ENCODE peak calls at places on chromosomes 2 and 18, in seven cellular contexts. J is omental fat pad, M is left lung, G is fibroblast of lung, V is astrocyte of the spinal cord, A is NB4, C is glutamatergic neuron. I is an unnamed sample.

GRCh38 chr2:172102858-172103359 is at the start of gene DLX2:
- DNase-seq in J (peak), M (peak), G (peak), V (peak), A (peak), C (peak), I (peak)

GRCh38 chr2:222866358-222866960 is 5.6 kb downstream of the ACSL3 start:
- DNase-seq in J (no peak), M (no peak), G (no peak), V (no peak), A (no peak), C (no peak), I (no peak)

GRCh38 chr2:191114403-191114886 is 36.3 kb downstream of the STAT4 start:
- DNase-seq in J (no peak), M (no peak), G (no peak), V (no peak), A (peak), C (no peak), I (no peak)

GRCh38 chr18:23662309-23663263 is at the start of gene ANKRD29:
- DNase-seq in J (no peak), M (peak), G (peak), V (peak), A (peak), C (peak), I (peak)

GRCh38 chr2:118224144-118224887 is 136.0 kb downstream of the INSIG2 start:
- DNase-seq in J (no peak), M (no peak), G (peak), V (peak), A (peak), C (peak), I (peak)

GRCh38 chr2:2600466-2600865 is 269.4 kb upstream of the MYT1L start:
- DNase-seq in J (no peak), M (no peak), G (no peak), V (no peak), A (no peak), C (no peak), I (no peak)

GRCh38 chr2:39849982-39850526 is 71.0 kb upstream of the THUMPD2 start:
- DNase-seq in J (no peak), M (no peak), G (no peak), V (no peak), A (no peak), C (no peak), I (no peak)

GRCh38 chr2:8003462-8004075 is 678.3 kb upstream of the ID2 start:
- DNase-seq in J (no peak), M (peak), G (peak), V (peak), A (peak), C (no peak), I (no peak)

GRCh38 chr2:206260427-206261012 is 13.9 kb upstream of the ZDBF2 start:
- DNase-seq in J (no peak), M (no peak), G (peak), V (no peak), A (peak), C (no peak), I (peak)

GRCh38 chr2:146244131-146244530 is 1600.7 kb upstream of the ACVR2A start:
- DNase-seq in J (no peak), M (no peak), G (no peak), V (no peak), A (no peak), C (no peak), I (no peak)

GRCh38 chr2:79723830-79724229 is 211.0 kb downstream of the CTNNA2 start:
- DNase-seq in J (no peak), M (no peak), G (peak), V (peak), A (no peak), C (no peak), I (no peak)

GRCh38 chr2:240435457-240435954 is at the start of gene GPC1:
- DNase-seq in J (no peak), M (peak), G (peak), V (peak), A (no peak), C (peak), I (peak)

GRCh38 chr2:200039847-200040246 is 84.5 kb downstream of the MAIP1 start:
- DNase-seq in J (no peak), M (no peak), G (peak), V (peak), A (no peak), C (no peak), I (no peak)

GRCh38 chr2:64453710-64454315 is at the start of gene LGALSL:
- DNase-seq in J (peak), M (peak), G (peak), V (peak), A (peak), C (peak), I (peak)

GRCh38 chr2:178928077-178928476 is 120.9 kb upstream of the TTN start:
- DNase-seq in J (no peak), M (no peak), G (no peak), V (no peak), A (no peak), C (no peak), I (no peak)

GRCh38 chr18:70128271-70128670 is 77.2 kb downstream of the RTTN start:
- DNase-seq in J (no peak), M (no peak), G (no peak), V (no peak), A (no peak), C (no peak), I (no peak)

GRCh38 chr2:97688062-97688827 is 18.7 kb downstream of the C2orf92 start:
- DNase-seq in J (no peak), M (no peak), G (no peak), V (no peak), A (no peak), C (no peak), I (no peak)

GRCh38 chr2:46299365-46300263 is 2.4 kb downstream of the EPAS1 start:
- DNase-seq in J (peak), M (peak), G (peak), V (peak), A (peak), C (peak), I (peak)

GRCh38 chr2:237500681-237501424 is 13.8 kb downstream of the MLPH start:
- DNase-seq in J (no peak), M (no peak), G (peak), V (peak), A (peak), C (no peak), I (no peak)

GRCh38 chr2:197925204-197925603 is 120.8 kb downstream of the PLCL1 start:
- DNase-seq in J (no peak), M (no peak), G (no peak), V (no peak), A (no peak), C (no peak), I (no peak)

DNA sequence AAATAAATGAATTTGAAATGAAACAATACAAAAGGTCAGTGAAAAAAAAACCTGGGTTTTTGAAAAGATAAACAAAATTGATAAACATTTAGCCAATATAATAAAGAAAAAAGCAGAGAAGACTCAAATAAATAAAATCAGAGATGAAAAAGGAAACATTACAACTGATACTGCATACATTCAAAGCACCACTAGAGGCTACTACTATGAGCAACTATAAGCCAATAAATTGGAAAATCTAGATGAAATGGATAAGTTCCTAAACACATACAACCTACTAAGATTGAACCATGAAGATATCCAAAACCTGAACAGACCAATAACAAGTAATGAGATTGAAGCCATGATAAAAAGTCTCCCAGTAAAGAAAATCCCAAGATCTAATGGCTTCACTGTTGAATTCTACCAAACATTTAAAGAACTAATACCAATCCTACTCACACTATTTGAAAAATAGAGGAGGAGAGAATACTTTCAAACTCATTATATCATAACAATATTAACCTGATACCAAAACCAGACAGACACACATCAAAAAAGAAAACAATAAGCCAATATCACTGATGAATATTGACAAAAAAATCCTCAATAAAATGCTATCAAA is 80.8 kb upstream of the CERS6 start:
- DNase-seq in J (no peak), M (no peak), G (no peak), V (no peak), A (no peak), C (no peak), I (no peak)
- TF ChIP-seq CTCF in J (no peak), M (no peak), G (peak), V (peak), A (peak), C (peak), I (peak)

DNA sequence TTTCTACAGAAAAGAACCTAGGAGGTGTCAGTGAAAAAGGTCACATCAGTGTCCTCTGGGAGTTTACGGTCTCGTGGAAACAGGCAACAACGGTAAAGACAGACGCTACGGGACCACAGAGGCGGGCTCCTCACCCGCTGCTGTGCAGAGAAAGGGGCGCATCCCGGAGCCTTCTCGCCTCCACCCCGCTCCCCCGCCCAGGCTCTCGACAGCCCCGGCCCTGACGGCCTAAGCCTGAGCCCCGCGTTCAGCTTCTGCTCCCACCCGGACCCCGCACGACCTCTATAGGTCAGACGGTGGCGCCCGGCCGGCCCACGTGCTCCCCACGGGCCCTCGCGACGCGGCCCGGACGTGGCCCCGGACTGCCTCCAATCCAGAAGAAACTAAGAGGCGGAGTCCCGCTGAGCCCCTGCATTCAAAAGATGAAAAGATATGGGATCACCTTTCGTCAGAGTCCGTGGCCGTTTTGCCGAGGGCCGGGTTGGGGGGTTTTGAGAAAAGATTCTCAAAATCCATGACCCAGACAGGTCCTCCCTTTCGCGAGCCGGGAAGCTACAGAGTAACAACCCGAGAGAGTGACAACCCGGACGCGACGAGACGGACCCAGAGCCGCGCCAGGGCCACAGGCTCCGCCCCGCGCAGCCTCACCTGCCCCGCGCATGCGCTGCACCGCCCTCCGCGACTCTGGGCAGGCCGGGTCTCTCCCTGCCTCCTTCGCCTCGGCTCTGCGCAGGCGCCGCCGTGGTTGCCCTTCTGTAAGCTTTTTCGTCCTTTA is at the start of gene ZC3H8:
- DNase-seq in J (peak), M (peak), G (peak), V (peak), A (peak), C (peak), I (peak)
- TF ChIP-seq CTCF in J (no peak), M (no peak), G (no peak), V (no peak), A (no peak), C (no peak), I (no peak)

DNA sequence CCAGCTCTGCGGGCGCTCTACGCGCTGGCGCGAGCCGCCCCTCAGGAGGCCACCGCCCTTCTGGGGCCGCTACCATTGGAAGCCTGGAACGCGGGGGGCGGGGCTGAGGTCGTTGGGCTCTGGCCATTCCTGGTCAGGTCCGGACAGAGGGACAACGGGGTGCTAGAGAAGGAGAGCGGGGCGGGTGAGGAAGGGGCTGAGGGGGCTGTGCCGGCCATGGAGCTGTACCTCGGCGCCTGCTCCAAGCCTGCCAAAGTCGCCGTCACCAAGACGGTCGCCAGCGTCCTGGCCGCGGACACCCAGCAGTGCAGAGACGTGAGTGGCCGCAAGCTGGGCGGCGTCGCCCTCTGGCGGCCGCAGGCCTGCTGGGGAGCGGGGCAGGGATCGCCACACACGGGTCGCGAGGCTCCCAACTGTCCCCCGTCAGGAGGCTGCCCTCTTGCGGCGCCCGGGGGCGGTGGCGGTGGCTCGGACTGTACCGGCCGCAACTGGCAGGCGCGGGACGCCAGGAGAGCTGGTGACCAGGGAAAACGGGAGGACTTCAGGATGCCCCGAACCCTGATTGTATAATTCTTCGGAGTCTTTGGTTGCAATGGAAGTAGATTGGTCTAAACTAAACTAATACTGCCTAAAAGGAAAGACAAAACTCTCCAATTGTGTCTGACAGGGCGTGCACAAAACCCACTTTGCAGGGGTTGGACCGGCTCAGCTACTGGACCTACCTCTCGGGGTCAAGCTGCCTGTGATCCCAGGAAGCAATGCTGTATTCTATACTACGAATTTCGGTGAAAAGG is at the start of gene FSIP2:
- DNase-seq in J (no peak), M (peak), G (peak), V (peak), A (peak), C (peak), I (peak)
- TF ChIP-seq CTCF in J (no peak), M (peak), G (peak), V (peak), A (peak), C (peak), I (peak)

GRCh38 chr18:46481048-46481846 is 175.8 kb downstream of the LOXHD1 start:
- DNase-seq in J (no peak), M (no peak), G (peak), V (peak), A (peak), C (peak), I (peak)
- TF ChIP-seq CTCF in J (no peak), M (peak), G (peak), V (peak), A (peak), C (peak), I (peak)

DNA sequence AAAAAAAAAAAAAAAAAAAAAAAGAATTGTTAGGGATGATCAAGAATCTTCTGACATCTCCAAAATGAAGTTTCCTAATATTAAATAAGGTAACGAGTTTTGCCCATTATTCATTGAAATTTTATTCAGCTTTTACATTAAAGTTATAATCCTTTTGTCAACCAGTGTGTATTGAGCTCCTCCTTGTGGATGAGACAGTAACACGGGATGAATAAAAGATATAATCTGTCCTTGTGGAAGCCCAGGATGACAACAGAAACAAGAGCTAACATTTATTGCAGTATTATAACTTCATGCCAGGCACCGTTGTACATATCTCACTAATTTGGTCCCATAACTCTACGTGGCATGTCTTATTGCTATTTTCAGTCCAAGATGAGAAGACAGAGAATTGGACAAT is 33.4 kb upstream of the SERPINB7 start:
- DNase-seq in J (no peak), M (no peak), G (no peak), V (peak), A (peak), C (no peak), I (no peak)
- TF ChIP-seq CTCF in J (no peak), M (no peak), G (peak), V (peak), A (no peak), C (no peak), I (no peak)

DNA sequence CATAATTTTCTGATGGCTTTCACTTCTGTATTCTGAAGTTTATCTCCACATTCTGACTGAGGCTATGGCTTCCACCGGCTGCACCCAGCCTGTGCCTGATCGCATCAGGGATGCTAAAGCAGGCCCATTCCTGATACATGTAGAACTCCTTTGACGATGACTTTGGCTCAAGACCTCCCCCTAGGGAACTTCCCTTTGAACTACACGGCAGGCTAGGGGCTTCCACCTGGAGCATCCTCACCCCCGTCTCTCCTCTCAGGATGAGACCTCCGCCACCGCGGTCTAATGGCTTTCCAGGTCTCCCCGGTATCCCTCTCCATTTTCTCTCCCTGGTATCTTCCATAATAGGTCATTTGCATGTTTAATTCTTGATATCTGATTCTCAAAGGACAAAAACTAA is 214.9 kb upstream of the CHST9 start:
- DNase-seq in J (no peak), M (no peak), G (no peak), V (no peak), A (peak), C (no peak), I (peak)
- TF ChIP-seq CTCF in J (no peak), M (no peak), G (no peak), V (peak), A (peak), C (no peak), I (peak)

DNA sequence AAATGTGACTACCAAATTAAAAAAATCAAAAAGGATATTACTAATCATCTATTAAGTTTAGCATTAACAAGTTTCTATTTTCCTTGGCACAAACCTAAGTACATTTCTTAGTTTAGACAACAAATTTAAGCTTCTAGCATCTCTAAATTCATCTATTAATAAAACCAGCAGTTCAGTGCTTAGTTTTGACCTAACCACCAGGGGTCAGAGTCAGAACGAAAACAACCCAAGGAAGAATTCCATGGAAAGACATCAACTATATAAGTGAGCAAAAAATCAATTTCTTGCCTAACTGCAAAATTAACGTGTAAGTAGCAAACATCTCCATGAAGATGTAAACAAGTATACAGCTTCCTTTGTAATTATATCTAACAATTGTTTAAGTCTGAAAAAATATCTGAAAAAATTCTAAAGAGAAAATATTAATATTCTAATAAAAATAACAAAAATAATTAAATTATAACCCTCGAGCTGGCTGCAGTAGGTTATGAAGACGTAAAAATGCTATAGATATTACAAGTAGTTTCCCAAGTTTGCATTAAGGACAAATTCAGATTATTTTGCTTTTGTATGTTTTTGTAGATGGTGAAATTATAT is 83.7 kb downstream of the CERKL start:
- DNase-seq in J (no peak), M (no peak), G (peak), V (peak), A (peak), C (no peak), I (peak)
- TF ChIP-seq CTCF in J (no peak), M (no peak), G (peak), V (peak), A (peak), C (peak), I (peak)

GRCh38 chr2:17867133-17867532 is 11.3 kb upstream of the KCNS3 start:
- DNase-seq in J (no peak), M (no peak), G (peak), V (no peak), A (no peak), C (no peak), I (no peak)

GRCh38 chr2:17864676-17865075 is 13.8 kb upstream of the KCNS3 start:
- DNase-seq in J (no peak), M (no peak), G (no peak), V (no peak), A (no peak), C (no peak), I (no peak)

GRCh38 chr2:17871639-17872038 is 6.8 kb upstream of the KCNS3 start:
- DNase-seq in J (no peak), M (no peak), G (no peak), V (no peak), A (no peak), C (no peak), I (no peak)

GRCh38 chr2:17873021-17873420 is 5.4 kb upstream of the KCNS3 start:
- DNase-seq in J (no peak), M (no peak), G (no peak), V (no peak), A (no peak), C (no peak), I (no peak)

GRCh38 chr2:17869128-17869527 is 9.3 kb upstream of the KCNS3 start:
- DNase-seq in J (no peak), M (no peak), G (peak), V (no peak), A (no peak), C (no peak), I (no peak)
- TF ChIP-seq CTCF in J (no peak), M (no peak), G (no peak), V (no peak), A (no peak), C (no peak), I (no peak)

GRCh38 chr2:112566104-112566503 is 18.3 kb upstream of the CHCHD5 start:
- DNase-seq in J (no peak), M (no peak), G (no peak), V (no peak), A (no peak), C (no peak), I (no peak)
- TF ChIP-seq CTCF in J (no peak), M (no peak), G (no peak), V (no peak), A (no peak), C (no peak), I (no peak)

I was measured in endothelial cell.